ENCODE peak calls at places on chromosomes 7 and 10, in nine cellular contexts. G is uterus, O is nephron progenitor cell, B is kidney, F is astrocyte of the cerebellum, W is cardiac fibroblast, N is stomach, M is neural progenitor cell, C is natural killer cell. L is an unnamed sample.
A peak's percentile ranks its signal among the peaks of the same experiment; 100 is the strongest.

GRCh38 chr7:40220421-40220911 is 85.7 kb downstream of the SUGCT start:
- DNase-seq in G (no peak), O (no peak), B (no peak), F (no peak), W (peak; percentile 81), N (no peak), M (no peak), C (no peak), L (no peak)

GRCh38 chr10:75860009-75860408 is 428.6 kb downstream of the LRMDA start:
- DNase-seq in G (peak; percentile 68), O (no peak), B (no peak), F (no peak), W (no peak), N (no peak), M (no peak), C (no peak), L (no peak)

GRCh38 chr7:132009778-132010177 is 453.4 kb upstream of the PODXL start:
- DNase-seq in G (no peak), O (no peak), B (no peak), F (peak; percentile 86), W (peak; percentile 11), N (no peak), M (no peak), C (no peak), L (no peak)

GRCh38 chr10:88898727-88899126 is 18.7 kb downstream of the STAMBPL1 start:
- DNase-seq in G (no peak), O (no peak), B (no peak), F (no peak), W (no peak), N (no peak), M (no peak), C (no peak), L (no peak)

GRCh38 chr10:24344279-24344678 is 135.3 kb downstream of the KIAA1217 start:
- DNase-seq in G (no peak), O (no peak), B (no peak), F (peak; percentile 99), W (peak; percentile 98), N (no peak), M (no peak), C (no peak), L (no peak)

GRCh38 chr7:85135931-85136330 is 50.9 kb downstream of the SEMA3D start:
- DNase-seq in G (no peak), O (no peak), B (no peak), F (peak; percentile 16), W (peak; percentile 76), N (no peak), M (no peak), C (no peak), L (no peak)

GRCh38 chr7:114155106-114155765 is 236.4 kb upstream of the PPP1R3A start:
- DNase-seq in G (no peak), O (no peak), B (no peak), F (no peak), W (no peak), N (no peak), M (no peak), C (no peak), L (no peak)

GRCh38 chr7:39130740-39131538 is 153.2 kb downstream of the POU6F2 start:
- DNase-seq in G (no peak), O (no peak), B (no peak), F (no peak), W (no peak), N (no peak), M (peak; percentile 36), C (no peak), L (peak; percentile 40)

GRCh38 chr7:98294798-98295382 is 13.4 kb downstream of the BRI3 start:
- DNase-seq in G (no peak), O (peak; percentile 82), B (peak; percentile 82), F (peak; percentile 23), W (peak; percentile 57), N (peak; percentile 78), M (peak; percentile 88), C (no peak), L (peak; percentile 58)

GRCh38 chr7:106896268-106896667 is 31.2 kb downstream of the PIK3CG start:
- DNase-seq in G (no peak), O (no peak), B (no peak), F (no peak), W (no peak), N (no peak), M (no peak), C (no peak), L (no peak)

GRCh38 chr7:54709283-54709682 is 49.7 kb downstream of the SEC61G start:
- DNase-seq in G (no peak), O (no peak), B (no peak), F (no peak), W (no peak), N (no peak), M (no peak), C (no peak), L (no peak)

GRCh38 chr10:33066558-33067236 is 108.7 kb upstream of the ITGB1 start:
- DNase-seq in G (peak; percentile 18), O (no peak), B (no peak), F (no peak), W (peak; percentile 79), N (no peak), M (no peak), C (no peak), L (no peak)
- TF ChIP-seq CTCF in G (no peak), O (no peak), B (no peak), F (no peak), W (peak; percentile 25), N (no peak), M (peak; percentile 38), C (no peak), L (no peak)

GRCh38 chr10:12250181-12250580 is 54.2 kb downstream of the CDC123 start:
- DNase-seq in G (no peak), O (no peak), B (no peak), F (no peak), W (no peak), N (no peak), M (no peak), C (no peak), L (no peak)

GRCh38 chr10:12251581-12251980 is 55.6 kb downstream of the CDC123 start:
- DNase-seq in G (no peak), O (no peak), B (no peak), F (no peak), W (no peak), N (no peak), M (no peak), C (no peak), L (no peak)

GRCh38 chr10:12255048-12255447 is 59.1 kb downstream of the CDC123 start:
- DNase-seq in G (no peak), O (no peak), B (no peak), F (no peak), W (no peak), N (no peak), M (no peak), C (no peak), L (no peak)

DNA sequence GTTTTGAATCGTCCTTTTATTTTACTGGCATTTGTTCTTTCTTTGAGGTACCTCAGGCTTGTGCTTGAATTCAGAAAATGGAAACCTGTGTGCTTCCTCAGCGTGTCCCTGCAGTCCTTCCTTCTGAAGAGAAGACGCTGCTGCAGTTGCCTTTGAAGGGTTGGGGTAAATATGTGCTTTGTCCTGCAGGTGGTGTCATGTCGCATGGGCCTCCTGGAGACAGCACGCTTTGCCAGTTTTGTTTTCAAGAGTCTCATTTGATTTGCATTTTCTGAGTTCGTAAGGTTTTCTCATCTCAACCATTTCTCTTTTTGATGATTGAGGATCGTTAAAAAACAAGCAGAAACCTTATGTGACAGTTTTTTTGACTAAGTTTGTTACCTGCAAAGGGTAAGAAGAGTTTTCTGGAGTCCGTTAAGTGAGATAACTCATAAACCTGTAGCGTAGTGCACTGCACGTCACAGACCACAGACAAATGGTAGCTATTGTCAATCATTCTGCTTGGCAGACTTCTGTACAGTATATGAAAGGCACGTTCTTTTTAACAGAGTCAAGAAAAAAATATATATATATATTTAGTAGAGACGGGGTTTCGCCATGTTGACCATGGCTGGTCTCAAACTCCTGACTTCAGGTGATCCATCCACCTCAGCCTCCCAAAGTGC is 57.0 kb downstream of the CDC123 start:
- DNase-seq in G (no peak), O (no peak), B (no peak), F (peak; percentile 6), W (peak; percentile 17), N (no peak), M (peak; percentile 56), C (no peak), L (no peak)
- TF ChIP-seq CTCF in G (no peak), O (peak; percentile 34), B (no peak), F (peak; percentile 43), W (peak; percentile 29), N (no peak), M (peak; percentile 56), C (no peak), L (no peak)

DNA sequence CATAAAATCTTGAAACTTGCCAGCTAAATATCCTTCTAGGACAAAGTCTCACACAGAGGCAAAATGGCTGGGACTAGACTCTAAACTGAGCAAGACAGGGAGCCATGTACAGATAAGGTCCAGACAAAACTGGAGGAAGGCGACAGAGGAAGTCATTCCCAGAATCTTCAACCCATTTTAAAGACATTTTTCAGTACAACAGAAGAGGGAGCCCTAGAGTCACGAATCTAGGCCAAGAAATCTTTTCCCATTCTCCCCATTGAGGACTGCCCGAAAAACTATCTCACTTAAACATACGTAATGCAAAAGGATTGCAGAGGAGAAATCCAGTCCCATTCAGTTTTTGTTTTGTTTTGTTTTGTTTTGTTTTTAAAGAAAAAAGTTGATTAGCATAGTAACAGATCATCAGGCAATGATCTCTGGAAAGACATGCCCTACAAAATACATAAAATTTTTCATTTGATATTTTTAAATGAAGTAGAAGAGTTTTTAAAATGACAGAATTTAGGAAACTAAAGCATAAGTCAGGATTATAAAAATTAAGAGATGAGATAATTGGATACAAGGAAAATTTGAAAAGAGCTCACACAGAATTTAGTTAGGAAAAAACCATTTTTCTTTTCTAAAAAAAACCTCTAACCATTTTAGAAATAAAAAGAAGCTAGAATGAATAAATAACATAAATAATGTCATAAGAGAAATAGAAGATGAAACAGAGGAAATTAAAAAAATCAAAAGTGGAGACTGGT is 16.9 kb upstream of the PRF1 start:
- DNase-seq in G (no peak), O (no peak), B (no peak), F (no peak), W (peak; percentile 88), N (no peak), M (no peak), C (no peak), L (no peak)
- TF ChIP-seq CTCF in G (no peak), O (no peak), B (peak; percentile 9), F (peak; percentile 25), W (peak; percentile 47), N (no peak), M (peak; percentile 50), C (peak; percentile 61), L (no peak)

DNA sequence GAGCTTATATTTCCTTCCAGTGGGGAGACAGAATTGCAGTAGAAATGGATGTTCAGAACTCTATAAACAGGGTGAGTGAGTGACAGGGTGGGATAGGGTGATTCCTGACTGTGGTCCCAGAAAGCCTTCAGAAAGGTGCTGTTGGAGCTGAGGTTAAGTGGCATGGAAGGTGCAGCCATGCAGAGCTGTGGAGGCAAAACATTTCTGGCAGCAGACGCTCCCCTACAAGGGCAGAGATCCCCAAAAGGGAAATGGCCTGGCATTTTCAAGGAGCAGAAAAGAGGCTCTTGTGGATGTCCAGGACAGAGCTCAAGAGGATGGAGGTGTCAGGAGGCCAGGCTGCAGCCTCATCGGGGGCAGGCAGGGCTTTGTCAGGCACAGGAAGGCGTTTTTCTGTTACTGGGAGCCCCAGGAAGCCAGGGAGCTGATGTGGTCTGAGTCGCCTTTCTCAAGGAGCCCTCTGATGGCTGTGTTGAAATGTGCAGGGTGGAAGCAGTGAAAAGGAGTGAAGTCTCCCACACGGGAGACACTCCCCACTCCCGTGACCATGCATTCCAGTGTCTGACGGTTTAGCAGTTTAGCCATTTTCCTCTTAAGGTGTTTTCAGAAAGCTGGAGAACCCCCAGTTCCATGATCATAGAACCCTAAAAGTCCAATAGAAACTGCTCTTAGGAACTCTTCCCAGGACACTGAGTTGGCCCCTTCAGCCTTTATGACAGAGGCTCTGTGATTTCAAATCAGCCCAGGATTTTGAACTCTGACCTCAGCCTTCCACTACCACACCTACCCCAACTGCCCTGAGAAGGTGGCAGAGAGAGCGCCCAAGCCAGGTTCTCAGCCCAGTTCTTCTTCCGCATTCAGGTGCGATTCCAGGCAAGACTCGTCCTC is 96.2 kb downstream of the C10orf105 start:
- DNase-seq in G (peak; percentile 38), O (peak; percentile 25), B (no peak), F (no peak), W (peak; percentile 15), N (no peak), M (peak; percentile 64), C (no peak), L (no peak)
- TF ChIP-seq CTCF in G (no peak), O (no peak), B (peak; percentile 19), F (peak; percentile 42), W (peak; percentile 15), N (no peak), M (peak; percentile 30), C (no peak), L (no peak)